ENCODE peak calls at places on chromosomes 16 and 17, in ten cellular contexts. H is dorsolateral prefrontal cortex, V is ELR, P is Caki2, K is GM12878, B is neural crest cell, O is cardiac fibroblast, R is ascending aorta, J is brain microvascular endothelial cell, W is frontal cortex. E is an unnamed sample.

GRCh38 chr17:5971969-5972368 is 98.2 kb upstream of the WSCD1 start:
- DNase-seq in H (no peak), V (no peak), P (no peak), K (no peak), B (no peak), O (no peak), R (no peak), J (no peak), W (no peak), E (no peak)

GRCh38 chr17:77959926-77960521 is 1.5 kb downstream of the TNRC6C start:
- DNase-seq in H (no peak), V (peak; percentile 24), P (no peak), K (no peak), B (no peak), O (peak; percentile 29), R (no peak), J (no peak), W (no peak), E (peak; percentile 41)

GRCh38 chr16:81181013-81181720 is 57.3 kb upstream of the BCO1 start:
- DNase-seq in H (no peak), V (peak; percentile 99), P (peak; percentile 91), K (no peak), B (peak; percentile 57), O (peak; percentile 97), R (peak; percentile 92), J (peak; percentile 99), W (no peak), E (no peak)

GRCh38 chr16:50478773-50479149 is 69.4 kb upstream of the NKD1 start:
- DNase-seq in H (no peak), V (no peak), P (no peak), K (no peak), B (no peak), O (no peak), R (no peak), J (no peak), W (no peak), E (no peak)

GRCh38 chr17:19905514-19905913 is 37.8 kb upstream of the ULK2 start:
- DNase-seq in H (no peak), V (no peak), P (no peak), K (no peak), B (no peak), O (no peak), R (no peak), J (no peak), W (no peak), E (no peak)

GRCh38 chr16:79863128-79864031 is 262.8 kb upstream of the MAF start:
- DNase-seq in H (no peak), V (no peak), P (no peak), K (no peak), B (no peak), O (no peak), R (no peak), J (no peak), W (no peak), E (no peak)

GRCh38 chr17:57643062-57643461 is 102.0 kb downstream of the CCDC182 start:
- DNase-seq in H (no peak), V (no peak), P (no peak), K (no peak), B (no peak), O (no peak), R (no peak), J (no peak), W (no peak), E (no peak)

GRCh38 chr16:20906225-20906870 is 5.8 kb downstream of the LYRM1 start:
- DNase-seq in H (no peak), V (peak; percentile 78), P (no peak), K (no peak), B (no peak), O (peak; percentile 95), R (peak; percentile 76), J (peak; percentile 42), W (no peak), E (no peak)

GRCh38 chr16:70804153-70804728 is 3.3 kb upstream of the VAC14 start:
- DNase-seq in H (no peak), V (peak; percentile 97), P (no peak), K (no peak), B (no peak), O (peak; percentile 80), R (no peak), J (peak; percentile 91), W (no peak), E (no peak)

GRCh38 chr16:87725596-87726235 is 40.1 kb downstream of the KLHDC4 start:
- DNase-seq in H (no peak), V (peak; percentile 17), P (peak; percentile 6), K (no peak), B (no peak), O (peak; percentile 43), R (no peak), J (peak; percentile 76), W (no peak), E (no peak)

GRCh38 chr17:79617304-79617703 is 6.5 kb upstream of the RBFOX3 start:
- DNase-seq in H (no peak), V (no peak), P (no peak), K (no peak), B (no peak), O (no peak), R (no peak), J (no peak), W (no peak), E (no peak)

GRCh38 chr16:53085539-53086450 is 31.0 kb downstream of the CHD9 start:
- DNase-seq in H (no peak), V (no peak), P (no peak), K (no peak), B (no peak), O (peak; percentile 77), R (no peak), J (no peak), W (no peak), E (no peak)

GRCh38 chr16:81076566-81077076 is 417 bp downstream of the C16orf46 start:
- DNase-seq in H (peak; percentile 89), V (peak; percentile 88), P (peak; percentile 95), K (no peak), B (peak; percentile 85), O (peak; percentile 82), R (peak; percentile 93), J (peak; percentile 75), W (peak; percentile 79), E (peak; percentile 92)

GRCh38 chr17:1573932-1574696 is 11.5 kb upstream of the PITPNA start:
- DNase-seq in H (peak; percentile 71), V (peak; percentile 83), P (peak; percentile 53), K (no peak), B (peak; percentile 70), O (peak; percentile 85), R (peak; percentile 94), J (peak; percentile 54), W (peak; percentile 96), E (peak; percentile 26)

E was measured in central memory CD4-positive, alpha-beta T cell.